ENCODE peak calls at places on chromosomes 1 and 21, in nine cellular contexts. One of them, this sample, is unnamed.

GRCh38 chr1:7365706-7366105 is 405.4 kb upstream of the VAMP3 start:
- DNase-seq in dorsolateral prefrontal cortex: no peak
- DNase-seq in activated naive CD8-positive, alpha-beta T cell treated with anti-CD3 and anti-CD28 coated beads, Interleukin-2, amount 50 U/mL, for 24 hours: no peak
- DNase-seq in substantia nigra: no peak
- DNase-seq in left ventricle myocardium superior: no peak
- DNase-seq in iPS-NIHi11: no peak
- DNase-seq in Calu3: no peak
- DNase-seq in mesenteric fat pad: no peak
- DNase-seq in suprapubic skin: no peak
- DNase-seq in this sample: no peak

GRCh38 chr1:7808253-7808844 is 24.3 kb downstream of the PER3 start:
- DNase-seq in dorsolateral prefrontal cortex: no peak
- DNase-seq in activated naive CD8-positive, alpha-beta T cell treated with anti-CD3 and anti-CD28 coated beads, Interleukin-2, amount 50 U/mL, for 24 hours: no peak
- DNase-seq in substantia nigra: no peak
- DNase-seq in left ventricle myocardium superior: no peak
- DNase-seq in iPS-NIHi11: peak; percentile 25
- DNase-seq in Calu3: no peak
- DNase-seq in mesenteric fat pad: no peak
- DNase-seq in suprapubic skin: no peak
- DNase-seq in this sample: no peak

GRCh38 chr1:1086911-1087341 is 12.8 kb upstream of the RNF223 start:
- DNase-seq in dorsolateral prefrontal cortex: peak; percentile 29
- DNase-seq in activated naive CD8-positive, alpha-beta T cell treated with anti-CD3 and anti-CD28 coated beads, Interleukin-2, amount 50 U/mL, for 24 hours: no peak
- DNase-seq in substantia nigra: no peak
- DNase-seq in left ventricle myocardium superior: no peak
- DNase-seq in iPS-NIHi11: no peak
- DNase-seq in Calu3: no peak
- DNase-seq in mesenteric fat pad: no peak
- DNase-seq in suprapubic skin: no peak
- DNase-seq in this sample: no peak

GRCh38 chr1:1539310-1540014 is 962 bp downstream of the TMEM240 start:
- DNase-seq in dorsolateral prefrontal cortex: no peak
- DNase-seq in activated naive CD8-positive, alpha-beta T cell treated with anti-CD3 and anti-CD28 coated beads, Interleukin-2, amount 50 U/mL, for 24 hours: no peak
- DNase-seq in substantia nigra: no peak
- DNase-seq in left ventricle myocardium superior: peak; percentile 55
- DNase-seq in iPS-NIHi11: peak; percentile 82
- DNase-seq in Calu3: no peak
- DNase-seq in mesenteric fat pad: no peak
- DNase-seq in suprapubic skin: no peak
- DNase-seq in this sample: no peak

GRCh38 chr1:203536981-203537455 is 43.1 kb downstream of the OPTC start:
- DNase-seq in dorsolateral prefrontal cortex: no peak
- DNase-seq in activated naive CD8-positive, alpha-beta T cell treated with anti-CD3 and anti-CD28 coated beads, Interleukin-2, amount 50 U/mL, for 24 hours: no peak
- DNase-seq in substantia nigra: no peak
- DNase-seq in left ventricle myocardium superior: no peak
- DNase-seq in iPS-NIHi11: no peak
- DNase-seq in Calu3: peak; percentile 53
- DNase-seq in mesenteric fat pad: no peak
- DNase-seq in suprapubic skin: no peak
- DNase-seq in this sample: no peak

GRCh38 chr1:225879521-225880209 is 2.5 kb downstream of the TMEM63A start:
- DNase-seq in dorsolateral prefrontal cortex: no peak
- DNase-seq in activated naive CD8-positive, alpha-beta T cell treated with anti-CD3 and anti-CD28 coated beads, Interleukin-2, amount 50 U/mL, for 24 hours: peak; percentile 28
- DNase-seq in substantia nigra: peak; percentile 61
- DNase-seq in left ventricle myocardium superior: no peak
- DNase-seq in iPS-NIHi11: no peak
- DNase-seq in Calu3: peak; percentile 75
- DNase-seq in mesenteric fat pad: no peak
- DNase-seq in suprapubic skin: no peak
- DNase-seq in this sample: no peak

GRCh38 chr1:244154528-244154881 is 103.4 kb downstream of the ZBTB18 start:
- DNase-seq in dorsolateral prefrontal cortex: no peak
- DNase-seq in activated naive CD8-positive, alpha-beta T cell treated with anti-CD3 and anti-CD28 coated beads, Interleukin-2, amount 50 U/mL, for 24 hours: no peak
- DNase-seq in substantia nigra: no peak
- DNase-seq in left ventricle myocardium superior: no peak
- DNase-seq in iPS-NIHi11: no peak
- DNase-seq in Calu3: no peak
- DNase-seq in mesenteric fat pad: no peak
- DNase-seq in suprapubic skin: no peak
- DNase-seq in this sample: no peak

GRCh38 chr1:197171531-197171930 is 25.1 kb upstream of the ASPM start:
- DNase-seq in dorsolateral prefrontal cortex: no peak
- DNase-seq in activated naive CD8-positive, alpha-beta T cell treated with anti-CD3 and anti-CD28 coated beads, Interleukin-2, amount 50 U/mL, for 24 hours: no peak
- DNase-seq in substantia nigra: no peak
- DNase-seq in left ventricle myocardium superior: no peak
- DNase-seq in iPS-NIHi11: no peak
- DNase-seq in Calu3: no peak
- DNase-seq in mesenteric fat pad: no peak
- DNase-seq in suprapubic skin: no peak
- DNase-seq in this sample: no peak

GRCh38 chr21:42864812-42865211 is 14.5 kb downstream of the WDR4 start:
- DNase-seq in dorsolateral prefrontal cortex: peak; percentile 71
- DNase-seq in activated naive CD8-positive, alpha-beta T cell treated with anti-CD3 and anti-CD28 coated beads, Interleukin-2, amount 50 U/mL, for 24 hours: no peak
- DNase-seq in substantia nigra: peak; percentile 31
- DNase-seq in left ventricle myocardium superior: no peak
- DNase-seq in iPS-NIHi11: no peak
- DNase-seq in Calu3: no peak
- DNase-seq in mesenteric fat pad: no peak
- DNase-seq in suprapubic skin: no peak
- DNase-seq in this sample: no peak

GRCh38 chr21:44551290-44552015 is at the start of gene KRTAP10-2:
- DNase-seq in dorsolateral prefrontal cortex: peak; percentile 33
- DNase-seq in activated naive CD8-positive, alpha-beta T cell treated with anti-CD3 and anti-CD28 coated beads, Interleukin-2, amount 50 U/mL, for 24 hours: no peak
- DNase-seq in substantia nigra: no peak
- DNase-seq in left ventricle myocardium superior: no peak
- DNase-seq in iPS-NIHi11: no peak
- DNase-seq in Calu3: no peak
- DNase-seq in mesenteric fat pad: peak; percentile 83
- DNase-seq in suprapubic skin: no peak
- DNase-seq in this sample: no peak

GRCh38 chr1:174912243-174912642 is 87.5 kb upstream of the CACYBP start:
- DNase-seq in dorsolateral prefrontal cortex: no peak
- DNase-seq in activated naive CD8-positive, alpha-beta T cell treated with anti-CD3 and anti-CD28 coated beads, Interleukin-2, amount 50 U/mL, for 24 hours: peak; percentile 10
- DNase-seq in substantia nigra: no peak
- DNase-seq in left ventricle myocardium superior: no peak
- DNase-seq in iPS-NIHi11: no peak
- DNase-seq in Calu3: no peak
- DNase-seq in mesenteric fat pad: no peak
- DNase-seq in suprapubic skin: no peak
- DNase-seq in this sample: no peak

GRCh38 chr1:118363396-118363795 is 178.4 kb upstream of the SPAG17 start:
- DNase-seq in dorsolateral prefrontal cortex: no peak
- DNase-seq in activated naive CD8-positive, alpha-beta T cell treated with anti-CD3 and anti-CD28 coated beads, Interleukin-2, amount 50 U/mL, for 24 hours: no peak
- DNase-seq in substantia nigra: no peak
- DNase-seq in left ventricle myocardium superior: no peak
- DNase-seq in iPS-NIHi11: no peak
- DNase-seq in Calu3: no peak
- DNase-seq in mesenteric fat pad: no peak
- DNase-seq in suprapubic skin: no peak
- DNase-seq in this sample: no peak

GRCh38 chr1:22755641-22756040 is 45.0 kb downstream of the EPHB2 start:
- DNase-seq in dorsolateral prefrontal cortex: no peak
- DNase-seq in activated naive CD8-positive, alpha-beta T cell treated with anti-CD3 and anti-CD28 coated beads, Interleukin-2, amount 50 U/mL, for 24 hours: no peak
- DNase-seq in substantia nigra: no peak
- DNase-seq in left ventricle myocardium superior: no peak
- DNase-seq in iPS-NIHi11: no peak
- DNase-seq in Calu3: no peak
- DNase-seq in mesenteric fat pad: no peak
- DNase-seq in suprapubic skin: no peak
- DNase-seq in this sample: no peak

GRCh38 chr1:24929091-24929875 is 793 bp downstream of the RUNX3 start:
- DNase-seq in dorsolateral prefrontal cortex: no peak
- DNase-seq in activated naive CD8-positive, alpha-beta T cell treated with anti-CD3 and anti-CD28 coated beads, Interleukin-2, amount 50 U/mL, for 24 hours: peak; percentile 65
- DNase-seq in substantia nigra: no peak
- DNase-seq in left ventricle myocardium superior: peak; percentile 50
- DNase-seq in iPS-NIHi11: peak; percentile 66
- DNase-seq in Calu3: no peak
- DNase-seq in mesenteric fat pad: no peak
- DNase-seq in suprapubic skin: no peak
- DNase-seq in this sample: peak; percentile 47

GRCh38 chr1:157404063-157404501 is 148.2 kb downstream of the FCRL5 start:
- DNase-seq in dorsolateral prefrontal cortex: no peak
- DNase-seq in activated naive CD8-positive, alpha-beta T cell treated with anti-CD3 and anti-CD28 coated beads, Interleukin-2, amount 50 U/mL, for 24 hours: no peak
- DNase-seq in substantia nigra: no peak
- DNase-seq in left ventricle myocardium superior: no peak
- DNase-seq in iPS-NIHi11: no peak
- DNase-seq in Calu3: no peak
- DNase-seq in mesenteric fat pad: no peak
- DNase-seq in suprapubic skin: no peak
- DNase-seq in this sample: no peak

GRCh38 chr1:59484090-59484489 is 187.2 kb downstream of the FGGY start:
- DNase-seq in dorsolateral prefrontal cortex: no peak
- DNase-seq in activated naive CD8-positive, alpha-beta T cell treated with anti-CD3 and anti-CD28 coated beads, Interleukin-2, amount 50 U/mL, for 24 hours: no peak
- DNase-seq in substantia nigra: no peak
- DNase-seq in left ventricle myocardium superior: no peak
- DNase-seq in iPS-NIHi11: no peak
- DNase-seq in Calu3: no peak
- DNase-seq in mesenteric fat pad: no peak
- DNase-seq in suprapubic skin: no peak
- DNase-seq in this sample: no peak

GRCh38 chr1:212291505-212292134 is 6.4 kb downstream of the PPP2R5A start:
- DNase-seq in dorsolateral prefrontal cortex: no peak
- DNase-seq in activated naive CD8-positive, alpha-beta T cell treated with anti-CD3 and anti-CD28 coated beads, Interleukin-2, amount 50 U/mL, for 24 hours: no peak
- DNase-seq in substantia nigra: no peak
- DNase-seq in left ventricle myocardium superior: no peak
- DNase-seq in iPS-NIHi11: peak; percentile 48
- DNase-seq in Calu3: peak; percentile 36
- DNase-seq in mesenteric fat pad: no peak
- DNase-seq in suprapubic skin: no peak
- DNase-seq in this sample: no peak

GRCh38 chr1:111747282-111747734 is 8.1 kb upstream of the INKA2 start:
- DNase-seq in dorsolateral prefrontal cortex: no peak
- DNase-seq in activated naive CD8-positive, alpha-beta T cell treated with anti-CD3 and anti-CD28 coated beads, Interleukin-2, amount 50 U/mL, for 24 hours: peak; percentile 71
- DNase-seq in substantia nigra: no peak
- DNase-seq in left ventricle myocardium superior: no peak
- DNase-seq in iPS-NIHi11: peak; percentile 57
- DNase-seq in Calu3: peak; percentile 68
- DNase-seq in mesenteric fat pad: no peak
- DNase-seq in suprapubic skin: no peak
- DNase-seq in this sample: peak; percentile 18

GRCh38 chr21:38843806-38844479 is 38.2 kb downstream of the ETS2 start:
- DNase-seq in dorsolateral prefrontal cortex: no peak
- DNase-seq in activated naive CD8-positive, alpha-beta T cell treated with anti-CD3 and anti-CD28 coated beads, Interleukin-2, amount 50 U/mL, for 24 hours: no peak
- DNase-seq in substantia nigra: no peak
- DNase-seq in left ventricle myocardium superior: no peak
- DNase-seq in iPS-NIHi11: no peak
- DNase-seq in Calu3: no peak
- DNase-seq in mesenteric fat pad: no peak
- DNase-seq in suprapubic skin: no peak
- DNase-seq in this sample: no peak

GRCh38 chr21:45926281-45926680 is 55.3 kb upstream of the COL6A1 start:
- DNase-seq in dorsolateral prefrontal cortex: no peak
- DNase-seq in activated naive CD8-positive, alpha-beta T cell treated with anti-CD3 and anti-CD28 coated beads, Interleukin-2, amount 50 U/mL, for 24 hours: no peak
- DNase-seq in substantia nigra: no peak
- DNase-seq in left ventricle myocardium superior: no peak
- DNase-seq in iPS-NIHi11: no peak
- DNase-seq in Calu3: no peak
- DNase-seq in mesenteric fat pad: no peak
- DNase-seq in suprapubic skin: no peak
- DNase-seq in this sample: no peak

GRCh38 chr1:221089273-221089672 is 210.0 kb downstream of the HLX start:
- DNase-seq in dorsolateral prefrontal cortex: no peak
- DNase-seq in activated naive CD8-positive, alpha-beta T cell treated with anti-CD3 and anti-CD28 coated beads, Interleukin-2, amount 50 U/mL, for 24 hours: no peak
- DNase-seq in substantia nigra: no peak
- DNase-seq in left ventricle myocardium superior: no peak
- DNase-seq in iPS-NIHi11: no peak
- DNase-seq in Calu3: no peak
- DNase-seq in mesenteric fat pad: no peak
- DNase-seq in suprapubic skin: no peak
- DNase-seq in this sample: no peak

GRCh38 chr1:52574594-52574993 is 21.7 kb upstream of the TUT4 start:
- DNase-seq in dorsolateral prefrontal cortex: no peak
- DNase-seq in activated naive CD8-positive, alpha-beta T cell treated with anti-CD3 and anti-CD28 coated beads, Interleukin-2, amount 50 U/mL, for 24 hours: no peak
- DNase-seq in substantia nigra: no peak
- DNase-seq in left ventricle myocardium superior: no peak
- DNase-seq in iPS-NIHi11: no peak
- DNase-seq in Calu3: no peak
- DNase-seq in mesenteric fat pad: no peak
- DNase-seq in suprapubic skin: no peak
- DNase-seq in this sample: no peak

GRCh38 chr1:24364975-24365678 is 46.0 kb downstream of the GRHL3 start:
- DNase-seq in dorsolateral prefrontal cortex: no peak
- DNase-seq in activated naive CD8-positive, alpha-beta T cell treated with anti-CD3 and anti-CD28 coated beads, Interleukin-2, amount 50 U/mL, for 24 hours: peak; percentile 37
- DNase-seq in substantia nigra: no peak
- DNase-seq in left ventricle myocardium superior: no peak
- DNase-seq in iPS-NIHi11: no peak
- DNase-seq in Calu3: no peak
- DNase-seq in mesenteric fat pad: no peak
- DNase-seq in suprapubic skin: no peak
- DNase-seq in this sample: no peak

GRCh38 chr1:8825985-8826481 is 8.6 kb upstream of the RERE start:
- DNase-seq in dorsolateral prefrontal cortex: no peak
- DNase-seq in activated naive CD8-positive, alpha-beta T cell treated with anti-CD3 and anti-CD28 coated beads, Interleukin-2, amount 50 U/mL, for 24 hours: no peak
- DNase-seq in substantia nigra: no peak
- DNase-seq in left ventricle myocardium superior: peak; percentile 50
- DNase-seq in iPS-NIHi11: no peak
- DNase-seq in Calu3: no peak
- DNase-seq in mesenteric fat pad: peak; percentile 85
- DNase-seq in suprapubic skin: no peak
- DNase-seq in this sample: no peak

GRCh38 chr1:47650205-47650604 is 212.4 kb downstream of the FOXD2 start:
- DNase-seq in dorsolateral prefrontal cortex: no peak
- DNase-seq in activated naive CD8-positive, alpha-beta T cell treated with anti-CD3 and anti-CD28 coated beads, Interleukin-2, amount 50 U/mL, for 24 hours: no peak
- DNase-seq in substantia nigra: no peak
- DNase-seq in left ventricle myocardium superior: no peak
- DNase-seq in iPS-NIHi11: no peak
- DNase-seq in Calu3: peak; percentile 87
- DNase-seq in mesenteric fat pad: peak; percentile 51
- DNase-seq in suprapubic skin: peak; percentile 41
- DNase-seq in this sample: no peak

GRCh38 chr1:214451591-214451990 is 99.8 kb downstream of the PTPN14 start:
- DNase-seq in dorsolateral prefrontal cortex: no peak
- DNase-seq in activated naive CD8-positive, alpha-beta T cell treated with anti-CD3 and anti-CD28 coated beads, Interleukin-2, amount 50 U/mL, for 24 hours: no peak
- DNase-seq in substantia nigra: no peak
- DNase-seq in left ventricle myocardium superior: no peak
- DNase-seq in iPS-NIHi11: no peak
- DNase-seq in Calu3: no peak
- DNase-seq in mesenteric fat pad: no peak
- DNase-seq in suprapubic skin: no peak
- DNase-seq in this sample: no peak

GRCh38 chr1:154796303-154796892 is 73.7 kb downstream of the KCNN3 start:
- DNase-seq in dorsolateral prefrontal cortex: no peak
- DNase-seq in activated naive CD8-positive, alpha-beta T cell treated with anti-CD3 and anti-CD28 coated beads, Interleukin-2, amount 50 U/mL, for 24 hours: no peak
- DNase-seq in substantia nigra: no peak
- DNase-seq in left ventricle myocardium superior: no peak
- DNase-seq in iPS-NIHi11: no peak
- DNase-seq in Calu3: no peak
- DNase-seq in mesenteric fat pad: no peak
- DNase-seq in suprapubic skin: no peak
- DNase-seq in this sample: no peak

GRCh38 chr1:7372477-7373120 is 398.5 kb upstream of the VAMP3 start:
- DNase-seq in dorsolateral prefrontal cortex: no peak
- DNase-seq in activated naive CD8-positive, alpha-beta T cell treated with anti-CD3 and anti-CD28 coated beads, Interleukin-2, amount 50 U/mL, for 24 hours: no peak
- DNase-seq in substantia nigra: no peak
- DNase-seq in left ventricle myocardium superior: no peak
- DNase-seq in iPS-NIHi11: no peak
- DNase-seq in Calu3: no peak
- DNase-seq in mesenteric fat pad: no peak
- DNase-seq in suprapubic skin: peak; percentile 56
- DNase-seq in this sample: no peak

GRCh38 chr21:40054403-40054802 is 187.2 kb downstream of the PCP4 start:
- DNase-seq in dorsolateral prefrontal cortex: no peak
- DNase-seq in activated naive CD8-positive, alpha-beta T cell treated with anti-CD3 and anti-CD28 coated beads, Interleukin-2, amount 50 U/mL, for 24 hours: no peak
- DNase-seq in substantia nigra: no peak
- DNase-seq in left ventricle myocardium superior: peak; percentile 36
- DNase-seq in iPS-NIHi11: peak; percentile 23
- DNase-seq in Calu3: no peak
- DNase-seq in mesenteric fat pad: no peak
- DNase-seq in suprapubic skin: no peak
- DNase-seq in this sample: no peak

GRCh38 chr1:243483084-243483845 is 227.4 kb downstream of the SDCCAG8 start:
- DNase-seq in dorsolateral prefrontal cortex: no peak
- DNase-seq in activated naive CD8-positive, alpha-beta T cell treated with anti-CD3 and anti-CD28 coated beads, Interleukin-2, amount 50 U/mL, for 24 hours: peak; percentile 26
- DNase-seq in substantia nigra: no peak
- DNase-seq in left ventricle myocardium superior: no peak
- DNase-seq in iPS-NIHi11: peak; percentile 69
- DNase-seq in Calu3: no peak
- DNase-seq in mesenteric fat pad: no peak
- DNase-seq in suprapubic skin: no peak
- DNase-seq in this sample: no peak

This sample was measured in activated effector memory CD4-positive, alpha-beta T cell treated with Interleukin-2 at 50 U/mL for 16 hours.